ENCODE peak calls at places on chromosomes 16 and 17, in nine cellular contexts. G, P, H, S, A, M, U, X and Z are unnamed samples.
A peak's percentile ranks its signal among the peaks of the same experiment; 100 is the strongest.

GRCh38 chr17:13931752-13932477 is 137.4 kb upstream of the COX10 start:
- DNase-seq in P (peak; percentile 88), G (peak; percentile 11), S (no peak), H (no peak), M (no peak), A (peak; percentile 76), X (peak; percentile 47), U (no peak), Z (peak; percentile 34)

GRCh38 chr16:88069397-88070168 is 118.3 kb downstream of the BANP start:
- DNase-seq in G (no peak), X (no peak), S (no peak), U (no peak), H (no peak), A (no peak), M (no peak), P (peak; percentile 28), Z (no peak)

GRCh38 chr17:57915980-57916757 is 39.0 kb downstream of the CUEDC1 start:
- DNase-seq in A (no peak), G (no peak), P (no peak), H (no peak), M (no peak), X (no peak), S (no peak), U (no peak), Z (no peak)

GRCh38 chr17:182164-182751 is 808 bp upstream of the DOC2B start:
- DNase-seq in U (no peak), M (no peak), A (no peak), S (no peak), P (no peak), G (no peak), X (no peak), H (no peak), Z (no peak)

GRCh38 chr17:2967515-2967914 is 95.9 kb downstream of the OR1D5 start:
- DNase-seq in S (no peak), M (peak; percentile 9), U (no peak), H (no peak), G (no peak), X (no peak), P (peak; percentile 84), A (no peak), Z (peak; percentile 7)

GRCh38 chr16:49592507-49593422 is 219.2 kb downstream of the C16orf78 start:
- DNase-seq in A (peak; percentile 43), P (no peak), X (peak; percentile 4), H (no peak), S (peak; percentile 17), M (peak; percentile 56), G (no peak), U (peak; percentile 55), Z (no peak)

GRCh38 chr17:19579867-19580565 is 46.4 kb downstream of the SLC47A1 start:
- DNase-seq in G (no peak), X (no peak), H (peak; percentile 40), M (no peak), P (no peak), U (no peak), A (peak; percentile 13), S (no peak), Z (peak; percentile 33)

GRCh38 chr16:48162839-48163410 is 7.1 kb upstream of the ABCC12 start:
- DNase-seq in P (no peak), M (no peak), U (no peak), A (no peak), G (no peak), S (no peak), X (no peak), H (no peak), Z (no peak)

GRCh38 chr17:1967092-1967662 is 58.0 kb downstream of the RTN4RL1 start:
- DNase-seq in M (no peak), G (no peak), S (no peak), A (no peak), U (no peak), P (no peak), H (no peak), X (no peak), Z (no peak)

GRCh38 chr17:2398655-2399571 is 1.9 kb downstream of the MNT start:
- DNase-seq in G (no peak), H (no peak), P (peak; percentile 86), M (peak; percentile 53), S (peak; percentile 78), X (peak; percentile 73), U (no peak), A (peak; percentile 85), Z (peak; percentile 62)

GRCh38 chr17:27469256-27469655 is 13.0 kb downstream of the KSR1 start:
- DNase-seq in A (no peak), X (no peak), H (no peak), G (no peak), M (no peak), P (no peak), S (no peak), U (no peak), Z (no peak)

GRCh38 chr17:47427985-47428384 is 102.9 kb upstream of the NPEPPS start:
- DNase-seq in H (no peak), X (no peak), M (no peak), G (no peak), A (no peak), S (peak; percentile 58), P (no peak), U (no peak), Z (no peak)